ENCODE peak calls at places on chromosomes 1 and 21, in six cellular contexts. One of them, this sample, is unnamed.

GRCh38 chr1:94019327-94019726 is 101.6 kb downstream of the ABCA4 start:
- DNase-seq in coronary artery: no peak
- DNase-seq in colonic mucosa: no peak
- DNase-seq in DMS79 treated with DMSO at 0.1 percent for 48 hours: no peak
- DNase-seq in caudate nucleus: no peak
- DNase-seq in iPS-NIHi11: no peak
- DNase-seq in this sample: no peak

GRCh38 chr1:225567789-225568188 is 85.1 kb downstream of the ENAH start:
- DNase-seq in coronary artery: no peak
- DNase-seq in colonic mucosa: no peak
- DNase-seq in DMS79 treated with DMSO at 0.1 percent for 48 hours: no peak
- DNase-seq in caudate nucleus: no peak
- DNase-seq in iPS-NIHi11: no peak
- DNase-seq in this sample: no peak

GRCh38 chr21:43702785-43703067 is 16.2 kb upstream of the PDXK start:
- DNase-seq in coronary artery: no peak
- DNase-seq in colonic mucosa: no peak
- DNase-seq in DMS79 treated with DMSO at 0.1 percent for 48 hours: no peak
- DNase-seq in caudate nucleus: no peak
- DNase-seq in iPS-NIHi11: no peak
- DNase-seq in this sample: no peak

GRCh38 chr1:22978299-22978698 is 5.6 kb upstream of the LACTBL1 start:
- DNase-seq in coronary artery: no peak
- DNase-seq in colonic mucosa: no peak
- DNase-seq in DMS79 treated with DMSO at 0.1 percent for 48 hours: no peak
- DNase-seq in caudate nucleus: no peak
- DNase-seq in iPS-NIHi11: no peak
- DNase-seq in this sample: no peak

GRCh38 chr1:200866521-200866920 is 6.3 kb upstream of the GPR25 start:
- DNase-seq in coronary artery: no peak
- DNase-seq in colonic mucosa: no peak
- DNase-seq in DMS79 treated with DMSO at 0.1 percent for 48 hours: no peak
- DNase-seq in caudate nucleus: no peak
- DNase-seq in iPS-NIHi11: no peak
- DNase-seq in this sample: no peak

GRCh38 chr1:7810395-7810794 is 26.3 kb downstream of the PER3 start:
- DNase-seq in coronary artery: no peak
- DNase-seq in colonic mucosa: no peak
- DNase-seq in DMS79 treated with DMSO at 0.1 percent for 48 hours: no peak
- DNase-seq in caudate nucleus: no peak
- DNase-seq in iPS-NIHi11: no peak
- DNase-seq in this sample: no peak

GRCh38 chr1:204409878-204410763 is 1.5 kb downstream of the PPP1R15B start:
- DNase-seq in coronary artery: no peak
- DNase-seq in colonic mucosa: peak; percentile 30
- DNase-seq in DMS79 treated with DMSO at 0.1 percent for 48 hours: no peak
- DNase-seq in caudate nucleus: no peak
- DNase-seq in iPS-NIHi11: no peak
- DNase-seq in this sample: no peak

GRCh38 chr1:111733183-111733995 is 5.8 kb downstream of the INKA2 start:
- DNase-seq in coronary artery: peak; percentile 77
- DNase-seq in colonic mucosa: peak; percentile 41
- DNase-seq in DMS79 treated with DMSO at 0.1 percent for 48 hours: no peak
- DNase-seq in caudate nucleus: no peak
- DNase-seq in iPS-NIHi11: no peak
- DNase-seq in this sample: peak; percentile 49

GRCh38 chr1:44660176-44660575 is 14.1 kb downstream of the TMEM53 start:
- DNase-seq in coronary artery: no peak
- DNase-seq in colonic mucosa: peak; percentile 61
- DNase-seq in DMS79 treated with DMSO at 0.1 percent for 48 hours: peak; percentile 74
- DNase-seq in caudate nucleus: peak; percentile 63
- DNase-seq in iPS-NIHi11: peak; percentile 43
- DNase-seq in this sample: peak; percentile 41

GRCh38 chr1:225851810-225852209 is 30.4 kb downstream of the TMEM63A start:
- DNase-seq in coronary artery: no peak
- DNase-seq in colonic mucosa: no peak
- DNase-seq in DMS79 treated with DMSO at 0.1 percent for 48 hours: no peak
- DNase-seq in caudate nucleus: no peak
- DNase-seq in iPS-NIHi11: no peak
- DNase-seq in this sample: peak; percentile 64

GRCh38 chr1:111723871-111724270 is 15.3 kb downstream of the INKA2 start:
- DNase-seq in coronary artery: no peak
- DNase-seq in colonic mucosa: no peak
- DNase-seq in DMS79 treated with DMSO at 0.1 percent for 48 hours: no peak
- DNase-seq in caudate nucleus: no peak
- DNase-seq in iPS-NIHi11: no peak
- DNase-seq in this sample: no peak

GRCh38 chr1:229579101-229579651 is 20.7 kb upstream of the ABCB10 start:
- DNase-seq in coronary artery: no peak
- DNase-seq in colonic mucosa: no peak
- DNase-seq in DMS79 treated with DMSO at 0.1 percent for 48 hours: peak; percentile 83
- DNase-seq in caudate nucleus: peak; percentile 77
- DNase-seq in iPS-NIHi11: no peak
- DNase-seq in this sample: no peak

GRCh38 chr21:45504516-45505415 is 37.5 kb downstream of the SLC19A1 start:
- DNase-seq in coronary artery: no peak
- DNase-seq in colonic mucosa: no peak
- DNase-seq in DMS79 treated with DMSO at 0.1 percent for 48 hours: no peak
- DNase-seq in caudate nucleus: no peak
- DNase-seq in iPS-NIHi11: no peak
- DNase-seq in this sample: no peak

GRCh38 chr1:66253330-66253921 is 280.5 kb upstream of the SGIP1 start:
- DNase-seq in coronary artery: no peak
- DNase-seq in colonic mucosa: no peak
- DNase-seq in DMS79 treated with DMSO at 0.1 percent for 48 hours: peak; percentile 46
- DNase-seq in caudate nucleus: no peak
- DNase-seq in iPS-NIHi11: peak; percentile 45
- DNase-seq in this sample: peak; percentile 58

GRCh38 chr1:228081578-228082259 is 789 bp upstream of the ARF1 start:
- DNase-seq in coronary artery: no peak
- DNase-seq in colonic mucosa: no peak
- DNase-seq in DMS79 treated with DMSO at 0.1 percent for 48 hours: no peak
- DNase-seq in caudate nucleus: no peak
- DNase-seq in iPS-NIHi11: peak; percentile 52
- DNase-seq in this sample: no peak

GRCh38 chr1:47725732-47726495 is 271.3 kb downstream of the TRABD2B start:
- DNase-seq in coronary artery: peak; percentile 81
- DNase-seq in colonic mucosa: peak; percentile 93
- DNase-seq in DMS79 treated with DMSO at 0.1 percent for 48 hours: peak; percentile 89
- DNase-seq in caudate nucleus: peak; percentile 33
- DNase-seq in iPS-NIHi11: peak; percentile 84
- DNase-seq in this sample: peak; percentile 86

GRCh38 chr1:179447489-179447888 is 81.7 kb downstream of the AXDND1 start:
- DNase-seq in coronary artery: no peak
- DNase-seq in colonic mucosa: peak; percentile 22
- DNase-seq in DMS79 treated with DMSO at 0.1 percent for 48 hours: no peak
- DNase-seq in caudate nucleus: no peak
- DNase-seq in iPS-NIHi11: peak; percentile 40
- DNase-seq in this sample: peak; percentile 27

GRCh38 chr1:95233321-95233736 is 681 bp upstream of the RWDD3 start:
- DNase-seq in coronary artery: peak; percentile 79
- DNase-seq in colonic mucosa: peak; percentile 55
- DNase-seq in DMS79 treated with DMSO at 0.1 percent for 48 hours: peak; percentile 52
- DNase-seq in caudate nucleus: peak; percentile 10
- DNase-seq in iPS-NIHi11: no peak
- DNase-seq in this sample: peak; percentile 87

GRCh38 chr21:44709426-44710293 is 1.7 kb downstream of the TSPEAR start:
- DNase-seq in coronary artery: peak; percentile 52
- DNase-seq in colonic mucosa: peak; percentile 12
- DNase-seq in DMS79 treated with DMSO at 0.1 percent for 48 hours: peak; percentile 91
- DNase-seq in caudate nucleus: peak; percentile 58
- DNase-seq in iPS-NIHi11: no peak
- DNase-seq in this sample: no peak

GRCh38 chr1:192807968-192808587 is 761 bp upstream of the RGS2 start:
- DNase-seq in coronary artery: no peak
- DNase-seq in colonic mucosa: no peak
- DNase-seq in DMS79 treated with DMSO at 0.1 percent for 48 hours: peak; percentile 35
- DNase-seq in caudate nucleus: no peak
- DNase-seq in iPS-NIHi11: no peak
- DNase-seq in this sample: peak; percentile 54

GRCh38 chr1:217403321-217403720 is 227.6 kb downstream of the GPATCH2 start:
- DNase-seq in coronary artery: no peak
- DNase-seq in colonic mucosa: no peak
- DNase-seq in DMS79 treated with DMSO at 0.1 percent for 48 hours: no peak
- DNase-seq in caudate nucleus: no peak
- DNase-seq in iPS-NIHi11: no peak
- DNase-seq in this sample: no peak

GRCh38 chr1:201750934-201751333 is 78.0 kb upstream of the IPO9 start:
- DNase-seq in coronary artery: no peak
- DNase-seq in colonic mucosa: no peak
- DNase-seq in DMS79 treated with DMSO at 0.1 percent for 48 hours: no peak
- DNase-seq in caudate nucleus: no peak
- DNase-seq in iPS-NIHi11: no peak
- DNase-seq in this sample: no peak